ENCODE peak calls at places on chromosome 18, in five cellular contexts. L, B, E, W and T are unnamed samples.

GRCh38 chr18:76396792-76397191 is 98.2 kb downstream of the ZNF516 start:
- DNase-seq in L (no peak), B (no peak), E (no peak), W (no peak), T (no peak)

GRCh38 chr18:22346342-22346967 is 71.3 kb downstream of the CTAGE1 start:
- DNase-seq in L (peak; percentile 59), B (no peak), E (peak; percentile 72), W (no peak), T (peak; percentile 39)

GRCh38 chr18:42339324-42339723 is 384.3 kb downstream of the PIK3C3 start:
- DNase-seq in L (peak; percentile 18), B (no peak), E (no peak), W (no peak), T (no peak)

GRCh38 chr18:615773-616172 is 19.0 kb downstream of the CLUL1 start:
- DNase-seq in L (no peak), B (no peak), E (no peak), W (no peak), T (peak; percentile 4)

GRCh38 chr18:70450658-70451253 is 161.9 kb downstream of the SOCS6 start:
- DNase-seq in L (no peak), B (no peak), E (no peak), W (peak; percentile 14), T (no peak)

GRCh38 chr18:55138401-55138800 is 179.1 kb upstream of the CCDC68 start:
- DNase-seq in L (no peak), B (no peak), E (no peak), W (no peak), T (no peak)

GRCh38 chr18:76619342-76620315 is 124.6 kb upstream of the ZNF516 start:
- DNase-seq in L (peak; percentile 78), B (no peak), E (peak; percentile 63), W (peak; percentile 88), T (no peak)

GRCh38 chr18:41073372-41073954 is 881.6 kb upstream of the PIK3C3 start:
- DNase-seq in L (no peak), B (no peak), E (no peak), W (no peak), T (peak; percentile 76)

DNA sequence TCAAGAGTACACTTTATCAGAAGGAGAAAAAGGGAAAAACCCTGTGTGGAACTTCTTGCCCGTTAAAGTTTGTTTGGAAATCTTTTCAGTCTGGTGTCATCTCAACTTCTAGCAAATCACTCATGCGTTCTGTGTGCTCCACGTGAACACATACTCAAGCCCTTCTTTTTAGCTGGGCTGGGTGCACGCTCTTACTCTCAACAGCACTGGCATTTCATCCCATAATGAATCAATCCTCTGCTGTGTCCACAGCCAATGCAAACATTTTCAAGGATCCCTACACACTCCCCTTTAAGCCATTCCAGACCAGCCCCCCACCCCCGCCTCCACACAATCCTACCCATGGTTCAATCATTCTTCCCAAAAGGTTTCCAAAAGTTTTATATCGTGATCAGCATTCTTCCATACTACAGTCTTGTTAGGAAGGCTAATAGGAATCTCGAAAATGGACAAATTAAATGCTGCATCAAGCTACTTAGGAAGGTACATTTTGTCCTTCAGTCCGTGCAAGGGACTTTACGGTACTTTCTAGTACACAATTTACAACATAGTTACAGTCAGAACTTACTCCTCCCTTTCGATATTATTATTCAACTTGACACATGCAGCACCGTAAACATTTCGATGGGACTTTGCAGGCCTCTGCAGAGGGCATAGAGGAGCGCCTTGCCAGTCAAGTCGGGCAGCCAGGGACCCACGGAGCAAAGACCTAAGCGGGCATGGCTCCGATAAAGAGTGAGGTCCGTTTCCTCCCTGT is 1.5 kb downstream of the PTGR3 start:
- DNase-seq in L (no peak), B (no peak), E (no peak), W (no peak), T (no peak)
- H3K27me3 ChIP-seq in L (peaks cover 24% of the 10 kb centered on the region), B (no peaks in the 10 kb centered on the region), E (no peaks in the 10 kb centered on the region), W (peaks cover 57% of the 10 kb centered on the region), T (no peaks in the 10 kb centered on the region)

DNA sequence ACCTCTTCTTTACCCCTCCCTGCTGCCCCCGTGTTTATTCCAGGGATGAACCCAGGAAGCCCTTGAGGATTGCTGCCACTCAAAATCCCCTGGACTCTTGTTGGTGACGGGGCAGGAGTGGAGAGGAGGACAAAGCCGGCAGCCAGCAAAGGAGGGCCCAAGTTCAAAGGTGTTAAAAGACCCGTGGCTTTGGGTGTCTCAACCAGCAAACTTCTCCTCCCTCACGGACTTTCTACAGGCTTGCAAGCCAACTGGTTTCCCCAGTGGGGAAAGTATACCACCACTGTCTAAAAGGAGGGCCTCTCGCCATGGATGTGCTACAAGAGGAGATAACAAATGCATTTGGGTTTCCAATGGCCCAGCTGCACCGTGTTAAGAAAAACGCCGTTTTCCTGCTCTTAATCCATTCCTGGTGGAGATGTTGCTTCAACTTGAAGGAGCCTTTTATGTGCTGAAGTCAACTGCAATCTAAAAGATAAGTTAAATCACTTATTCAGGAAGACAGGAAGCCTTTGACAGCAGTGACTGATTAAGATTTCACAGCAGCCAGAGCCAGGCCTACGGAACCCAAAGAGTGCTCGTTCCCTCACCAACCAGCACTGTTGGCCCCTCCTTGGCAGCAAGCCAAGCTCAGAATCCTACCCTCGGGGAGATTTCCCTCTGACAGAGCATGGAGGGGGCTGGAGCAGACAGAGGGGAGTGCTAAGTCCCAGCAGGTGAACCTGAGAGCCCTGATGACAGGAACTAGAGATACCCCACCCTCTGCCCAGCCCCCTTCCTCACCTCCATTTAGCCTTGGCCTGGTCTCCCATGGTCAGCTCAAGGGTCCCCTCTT is 57.8 kb downstream of the ZBTB7C start:
- DNase-seq in L (no peak), B (no peak), E (no peak), W (peak; percentile 34), T (no peak)
- H3K27ac ChIP-seq in L (no peak overlapping the region), B (no peak overlapping the region), E (no peak overlapping the region), W (peak overlapping the region; percentile 65), T (no peak overlapping the region)

DNA sequence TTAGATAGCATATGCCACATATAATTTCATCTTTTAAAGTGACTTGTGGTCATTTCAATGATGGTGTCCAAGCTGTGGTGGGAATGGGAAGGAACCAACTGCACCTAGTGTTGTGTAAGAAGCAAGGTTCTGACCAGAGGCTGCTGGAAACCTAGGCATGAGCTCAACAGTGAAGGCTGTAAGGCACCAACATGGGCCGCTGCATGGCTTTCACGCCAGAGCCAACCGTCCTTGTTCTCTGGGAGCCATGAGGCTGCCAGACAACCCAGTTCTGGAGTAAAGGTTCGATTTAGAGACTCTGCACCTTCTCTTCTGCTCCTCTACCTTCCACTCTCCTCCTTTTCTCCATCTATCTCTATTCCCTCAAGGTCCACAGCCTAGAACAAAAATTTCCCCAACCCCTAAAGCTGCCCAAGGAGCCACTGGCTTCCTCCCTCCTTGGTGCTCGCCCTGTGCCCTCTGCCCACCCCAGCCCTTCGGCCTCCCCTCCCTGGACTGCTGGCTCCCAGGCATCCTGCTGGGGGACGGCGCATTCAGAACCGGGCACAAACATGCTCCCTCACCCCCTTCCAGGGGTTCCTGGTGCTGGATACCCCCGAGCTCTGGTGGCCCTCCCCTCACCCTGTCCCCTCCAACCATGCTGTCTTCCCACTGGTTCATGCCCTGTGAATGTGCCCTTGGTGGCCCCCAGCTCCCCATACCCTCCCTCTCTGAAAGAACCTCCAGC is 305.1 kb downstream of the CELF4 start:
- DNase-seq in L (no peak), B (no peak), E (no peak), W (no peak), T (no peak)
- H3K27me3 ChIP-seq in L (peaks cover 6% of the 10 kb centered on the region), B (peaks cover 7% of the 10 kb centered on the region), E (peaks cover 29% of the 10 kb centered on the region), W (peaks cover 44% of the 10 kb centered on the region), T (peaks cover 47% of the 10 kb centered on the region)

DNA sequence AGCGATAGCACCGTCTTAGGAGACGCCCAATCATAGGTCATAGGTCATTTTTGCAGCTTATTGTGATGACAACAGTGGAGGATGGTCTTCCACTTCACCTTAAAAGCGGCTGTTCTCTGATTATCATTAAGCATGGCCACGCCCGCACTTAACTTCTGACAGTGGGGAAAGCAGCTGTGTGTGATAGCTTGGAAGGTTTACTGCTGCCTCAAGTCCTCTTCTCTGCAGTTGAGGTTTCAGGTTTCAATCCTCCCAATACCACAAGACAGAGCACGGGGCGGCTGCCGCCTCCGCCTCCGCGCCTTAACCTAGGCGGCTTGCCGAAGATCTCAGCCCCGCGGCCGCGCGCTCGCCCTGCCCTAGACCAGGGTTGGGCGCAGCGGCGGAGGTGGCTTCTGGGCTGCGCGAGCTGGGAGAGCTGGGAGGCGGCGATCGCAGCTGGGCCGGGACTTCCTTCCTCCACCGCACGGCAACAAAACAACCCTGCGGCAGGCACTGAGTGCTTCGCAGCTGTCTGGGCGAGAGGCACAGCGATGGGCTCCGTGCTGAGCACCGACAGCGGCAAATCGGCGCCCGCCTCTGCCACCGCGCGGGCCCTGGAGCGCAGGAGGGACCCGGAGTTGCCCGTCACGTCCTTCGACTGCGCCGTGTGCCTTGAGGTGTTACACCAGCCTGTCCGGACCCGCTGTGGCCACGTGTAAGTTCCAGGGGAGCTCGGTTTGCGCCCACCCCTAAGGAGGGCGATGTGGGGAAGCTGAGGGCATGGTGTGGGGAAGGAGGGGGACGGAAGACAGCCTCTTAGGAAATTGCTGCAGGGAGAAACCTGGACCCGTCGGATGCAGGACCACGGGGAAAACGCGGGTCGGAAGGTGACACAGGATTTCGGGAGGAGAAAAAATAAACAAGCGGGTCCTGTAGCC is at the start of gene RNF125:
- DNase-seq in L (peak; percentile 88), B (peak; percentile 80), E (peak; percentile 58), W (peak; percentile 92), T (peak; percentile 80)
- H3K27ac ChIP-seq in L (peak within 1 kb of the TSS; percentile 66), B (peak within 1 kb of the TSS; percentile 95), E (peak within 1 kb of the TSS; percentile 90), W (peak within 1 kb of the TSS; percentile 74), T (no peak within 1 kb of the TSS)

GRCh38 chr18:28713026-28713425 is 536.1 kb upstream of the CDH2 start:
- DNase-seq in L (no peak), B (no peak), E (no peak), W (no peak), T (no peak)

GRCh38 chr18:28718696-28719095 is 541.8 kb upstream of the CDH2 start:
- DNase-seq in L (no peak), B (no peak), E (no peak), W (no peak), T (no peak)

GRCh38 chr18:28716321-28716720 is 539.4 kb upstream of the CDH2 start:
- DNase-seq in L (no peak), B (no peak), E (no peak), W (no peak), T (no peak)

GRCh38 chr18:28712172-28712571 is 535.2 kb upstream of the CDH2 start:
- DNase-seq in L (no peak), B (no peak), E (no peak), W (no peak), T (no peak)

GRCh38 chr18:28715206-28715605 is 538.3 kb upstream of the CDH2 start:
- DNase-seq in L (no peak), B (no peak), E (no peak), W (no peak), T (no peak)
- H3K27me3 ChIP-seq in L (no peaks in the 10 kb centered on the region), B (no peaks in the 10 kb centered on the region), E (no peaks in the 10 kb centered on the region), W (no peaks in the 10 kb centered on the region), T (no peaks in the 10 kb centered on the region)

DNA sequence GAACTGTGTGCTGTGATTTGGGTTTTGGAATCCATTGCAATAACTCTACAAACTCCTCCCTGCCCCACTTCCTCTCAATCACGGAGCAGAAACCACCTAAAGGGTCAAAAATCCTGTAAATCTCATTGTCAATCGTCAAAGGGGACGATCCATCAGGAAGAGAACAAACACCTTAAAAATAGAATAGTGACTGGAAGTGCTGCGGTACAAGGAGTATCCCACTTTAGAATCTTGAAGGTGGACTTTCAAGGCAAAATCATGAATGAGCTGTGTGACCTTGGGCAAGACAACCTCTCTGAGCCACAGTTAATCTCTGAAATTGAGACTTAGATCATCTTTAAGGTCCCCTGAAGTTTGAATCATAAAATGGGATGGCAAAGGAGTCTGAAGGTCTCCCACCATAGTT is 5.9 kb downstream of the PMAIP1 start:
- DNase-seq in L (no peak), B (no peak), E (no peak), W (no peak), T (no peak)
- H3K27ac ChIP-seq in L (no peak overlapping the region), B (no peak overlapping the region), E (no peak overlapping the region), W (no peak overlapping the region), T (no peak overlapping the region)